ENCODE peak calls at places on chromosomes 7 and 10, in six cellular contexts. One of them, this sample, is unnamed. For H3K4me1, the result is how much of the 10 kb centered on the place peaks cover.

GRCh38 chr7:158804335-158804734 is 25.0 kb downstream of the ESYT2 start:
- DNase-seq in GM23338: no peak
- DNase-seq in upper lobe of left lung: no peak
- DNase-seq in SK-N-SH: no peak
- DNase-seq in breast epithelium: no peak
- DNase-seq in H1: no peak
- DNase-seq in this sample: no peak

GRCh38 chr10:125779403-125780327 is 4.0 kb upstream of the MMP21 start:
- DNase-seq in upper lobe of left lung: no peak
- DNase-seq in SK-N-SH: no peak
- DNase-seq in GM23338: no peak
- DNase-seq in H1: peak
- DNase-seq in breast epithelium: no peak
- DNase-seq in this sample: no peak

GRCh38 chr10:69733791-69734261 is 67.9 kb upstream of the COL13A1 start:
- DNase-seq in H1: no peak
- DNase-seq in upper lobe of left lung: no peak
- DNase-seq in GM23338: no peak
- DNase-seq in SK-N-SH: no peak
- DNase-seq in breast epithelium: no peak
- DNase-seq in this sample: peak

GRCh38 chr7:156680281-156680680 is 39.7 kb downstream of the RNF32 start:
- DNase-seq in upper lobe of left lung: no peak
- DNase-seq in breast epithelium: no peak
- DNase-seq in SK-N-SH: no peak
- DNase-seq in GM23338: no peak
- DNase-seq in H1: no peak
- DNase-seq in this sample: no peak

GRCh38 chr10:59513558-59513957 is 151.2 kb upstream of the FAM13C start:
- DNase-seq in GM23338: no peak
- DNase-seq in SK-N-SH: peak
- DNase-seq in breast epithelium: no peak
- DNase-seq in H1: no peak
- DNase-seq in upper lobe of left lung: no peak
- DNase-seq in this sample: no peak

GRCh38 chr10:103627893-103628292 is 134.4 kb downstream of the NEURL1 start:
- DNase-seq in upper lobe of left lung: no peak
- DNase-seq in H1: no peak
- DNase-seq in GM23338: no peak
- DNase-seq in SK-N-SH: no peak
- DNase-seq in breast epithelium: no peak
- DNase-seq in this sample: no peak

GRCh38 chr10:118488710-118489497 is 106.5 kb downstream of the PRLHR start:
- DNase-seq in GM23338: no peak
- DNase-seq in breast epithelium: no peak
- DNase-seq in H1: no peak
- DNase-seq in upper lobe of left lung: no peak
- DNase-seq in SK-N-SH: no peak
- DNase-seq in this sample: no peak

GRCh38 chr7:22565315-22565811 is 65.4 kb upstream of the STEAP1B start:
- DNase-seq in GM23338: no peak
- DNase-seq in SK-N-SH: no peak
- DNase-seq in H1: no peak
- DNase-seq in upper lobe of left lung: no peak
- DNase-seq in breast epithelium: no peak
- DNase-seq in this sample: no peak

GRCh38 chr7:128168667-128169210 is 72.3 kb upstream of the LEP start:
- DNase-seq in H1: peak
- DNase-seq in upper lobe of left lung: no peak
- DNase-seq in GM23338: peak
- DNase-seq in SK-N-SH: peak
- DNase-seq in breast epithelium: no peak
- DNase-seq in this sample: no peak

GRCh38 chr7:94056796-94057207 is 52.6 kb upstream of the BET1 start:
- DNase-seq in GM23338: peak
- DNase-seq in SK-N-SH: no peak
- DNase-seq in upper lobe of left lung: no peak
- DNase-seq in H1: no peak
- DNase-seq in breast epithelium: no peak
- DNase-seq in this sample: no peak

GRCh38 chr7:40799-41750 is 151.3 kb upstream of the FAM20C start:
- DNase-seq in SK-N-SH: no peak
- DNase-seq in H1: peak
- DNase-seq in breast epithelium: peak
- DNase-seq in GM23338: no peak
- DNase-seq in upper lobe of left lung: no peak
- DNase-seq in this sample: peak

GRCh38 chr10:94677691-94678090 is 5.8 kb upstream of the CYP2C18 start:
- DNase-seq in breast epithelium: no peak
- DNase-seq in SK-N-SH: no peak
- DNase-seq in upper lobe of left lung: no peak
- DNase-seq in H1: no peak
- DNase-seq in GM23338: peak
- DNase-seq in this sample: no peak

GRCh38 chr7:6360841-6361240 is 86.9 kb downstream of the DAGLB start:
- DNase-seq in upper lobe of left lung: no peak
- DNase-seq in breast epithelium: no peak
- DNase-seq in SK-N-SH: no peak
- DNase-seq in H1: no peak
- DNase-seq in GM23338: no peak
- DNase-seq in this sample: no peak

GRCh38 chr7:101862280-101863220 is 45.1 kb downstream of the CUX1 start:
- DNase-seq in breast epithelium: no peak
- DNase-seq in upper lobe of left lung: no peak
- DNase-seq in GM23338: peak
- DNase-seq in SK-N-SH: no peak
- DNase-seq in H1: no peak
- DNase-seq in this sample: peak

GRCh38 chr7:36157506-36158320 is 4.7 kb downstream of the EEPD1 start:
- DNase-seq in breast epithelium: no peak
- DNase-seq in GM23338: no peak
- DNase-seq in upper lobe of left lung: no peak
- DNase-seq in SK-N-SH: no peak
- DNase-seq in H1: no peak
- DNase-seq in this sample: no peak

GRCh38 chr7:36154255-36155212 is 1.5 kb downstream of the EEPD1 start:
- DNase-seq in upper lobe of left lung: peak
- DNase-seq in SK-N-SH: no peak
- DNase-seq in H1: no peak
- DNase-seq in GM23338: peak
- DNase-seq in breast epithelium: no peak
- DNase-seq in this sample: peak

GRCh38 chr7:36153571-36154097 is 580 bp downstream of the EEPD1 start:
- DNase-seq in SK-N-SH: no peak
- DNase-seq in breast epithelium: no peak
- DNase-seq in GM23338: peak
- DNase-seq in upper lobe of left lung: no peak
- DNase-seq in H1: peak
- DNase-seq in this sample: peak

GRCh38 chr7:36158321-36158605 is 5.2 kb downstream of the EEPD1 start:
- DNase-seq in H1: no peak
- DNase-seq in breast epithelium: no peak
- DNase-seq in SK-N-SH: no peak
- DNase-seq in upper lobe of left lung: no peak
- DNase-seq in GM23338: no peak
- DNase-seq in this sample: no peak

DNA sequence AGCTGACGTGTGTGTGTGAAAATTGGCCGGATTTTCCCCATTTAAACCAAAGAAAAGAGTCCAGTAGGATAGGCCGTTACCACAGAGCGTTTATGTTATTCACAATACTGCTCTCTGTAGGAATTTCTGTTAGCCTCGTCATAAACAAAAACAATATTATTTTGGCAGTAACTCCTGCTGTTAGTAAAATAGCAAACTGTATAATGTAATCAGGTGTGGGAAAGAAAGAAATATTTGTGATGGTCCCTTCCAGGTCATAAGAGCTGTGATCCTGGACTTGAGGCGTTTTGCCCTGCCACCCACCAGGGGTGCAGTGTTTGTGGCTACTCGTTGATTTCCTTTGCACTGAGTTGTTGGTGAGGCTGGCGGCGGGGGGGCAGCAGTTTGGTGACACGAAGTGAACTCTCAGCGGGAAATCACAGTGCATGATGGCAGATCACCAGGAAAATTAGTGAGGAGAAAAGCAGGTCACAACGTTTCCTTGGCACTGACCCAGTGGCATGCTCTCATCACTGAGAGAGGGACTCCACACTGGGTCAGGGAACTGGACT is 2.8 kb downstream of the EEPD1 start:
- DNase-seq in H1: no peak
- DNase-seq in SK-N-SH: peak
- DNase-seq in breast epithelium: peak
- DNase-seq in upper lobe of left lung: no peak
- DNase-seq in GM23338: peak
- DNase-seq in this sample: peak
- TF ChIP-seq POLR2AphosphoS5 in H1: no peak
- TF ChIP-seq POLR2AphosphoS5 in SK-N-SH: no peak
- TF ChIP-seq POLR2AphosphoS5 in breast epithelium: no peak
- TF ChIP-seq POLR2AphosphoS5 in upper lobe of left lung: no peak
- TF ChIP-seq POLR2AphosphoS5 in GM23338: no peak
- TF ChIP-seq POLR2AphosphoS5 in this sample: no peak

GRCh38 chr10:133275683-133276092 is 980 bp downstream of the ADAM8 start:
- DNase-seq in SK-N-SH: no peak
- DNase-seq in H1: no peak
- DNase-seq in upper lobe of left lung: peak
- DNase-seq in GM23338: no peak
- DNase-seq in breast epithelium: no peak
- DNase-seq in this sample: no peak

GRCh38 chr10:133276435-133277201 is at the start of gene ADAM8:
- DNase-seq in H1: peak
- DNase-seq in SK-N-SH: peak
- DNase-seq in upper lobe of left lung: peak
- DNase-seq in breast epithelium: no peak
- DNase-seq in GM23338: peak
- DNase-seq in this sample: no peak

GRCh38 chr10:133276100-133276434 is 601 bp downstream of the ADAM8 start:
- DNase-seq in GM23338: no peak
- DNase-seq in SK-N-SH: no peak
- DNase-seq in H1: no peak
- DNase-seq in breast epithelium: no peak
- DNase-seq in upper lobe of left lung: no peak
- DNase-seq in this sample: no peak

GRCh38 chr10:133273534-133274143 is 3.0 kb downstream of the ADAM8 start:
- DNase-seq in breast epithelium: no peak
- DNase-seq in GM23338: no peak
- DNase-seq in SK-N-SH: no peak
- DNase-seq in H1: no peak
- DNase-seq in upper lobe of left lung: peak
- DNase-seq in this sample: no peak

GRCh38 chr10:133274751-133275682 is 1.7 kb downstream of the ADAM8 start:
- DNase-seq in GM23338: no peak
- DNase-seq in H1: no peak
- DNase-seq in SK-N-SH: no peak
- DNase-seq in upper lobe of left lung: peak
- DNase-seq in breast epithelium: no peak
- DNase-seq in this sample: no peak
- H3K4me1 ChIP-seq in GM23338: under half
- H3K4me1 ChIP-seq in H1: under half
- H3K4me1 ChIP-seq in SK-N-SH: under half
- H3K4me1 ChIP-seq in upper lobe of left lung: half or more
- H3K4me1 ChIP-seq in breast epithelium: under half
- H3K4me1 ChIP-seq in this sample: under half

GRCh38 chr7:102913846-102914245 is 1.0 kb downstream of the LRRC17 start:
- DNase-seq in H1: no peak
- DNase-seq in SK-N-SH: no peak
- DNase-seq in GM23338: no peak
- DNase-seq in breast epithelium: no peak
- DNase-seq in upper lobe of left lung: no peak
- DNase-seq in this sample: no peak
- H3K4me3 ChIP-seq in H1: no peak
- H3K4me3 ChIP-seq in SK-N-SH: peak
- H3K4me3 ChIP-seq in GM23338: no peak
- H3K4me3 ChIP-seq in breast epithelium: peak
- H3K4me3 ChIP-seq in upper lobe of left lung: no peak
- H3K4me3 ChIP-seq in this sample: no peak

GRCh38 chr10:110081914-110082313 is 74.1 kb downstream of the ADD3 start:
- DNase-seq in upper lobe of left lung: no peak
- DNase-seq in breast epithelium: no peak
- DNase-seq in H1: no peak
- DNase-seq in SK-N-SH: no peak
- DNase-seq in GM23338: peak
- DNase-seq in this sample: no peak
- TF ChIP-seq POLR2AphosphoS5 in upper lobe of left lung: peak
- TF ChIP-seq POLR2AphosphoS5 in breast epithelium: no peak
- TF ChIP-seq POLR2AphosphoS5 in H1: no peak
- TF ChIP-seq POLR2AphosphoS5 in SK-N-SH: no peak
- TF ChIP-seq POLR2AphosphoS5 in GM23338: no peak
- TF ChIP-seq POLR2AphosphoS5 in this sample: peak

DNA sequence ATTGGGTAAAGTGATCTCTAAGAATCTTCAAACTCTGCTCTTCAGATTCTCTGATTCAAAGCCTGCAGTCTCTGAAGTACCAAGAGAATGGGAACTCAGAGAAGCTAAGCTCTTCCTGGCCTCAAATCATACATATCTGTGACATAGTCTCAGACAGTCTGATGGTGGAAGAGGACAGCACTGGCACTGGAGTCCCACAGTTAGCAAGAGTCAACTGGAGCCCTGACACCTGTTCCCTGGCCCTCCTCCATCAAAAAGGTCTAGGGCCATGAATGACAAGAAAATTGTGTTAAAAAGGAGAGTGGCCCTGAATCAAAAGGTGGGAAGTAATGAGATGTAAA is 37.7 kb downstream of the PRSS2 start:
- DNase-seq in SK-N-SH: no peak
- DNase-seq in breast epithelium: no peak
- DNase-seq in H1: no peak
- DNase-seq in upper lobe of left lung: no peak
- DNase-seq in GM23338: no peak
- DNase-seq in this sample: no peak
- H3K4me1 ChIP-seq in SK-N-SH: under half
- H3K4me1 ChIP-seq in breast epithelium: under half
- H3K4me1 ChIP-seq in H1: under half
- H3K4me1 ChIP-seq in upper lobe of left lung: under half
- H3K4me1 ChIP-seq in GM23338: under half
- H3K4me1 ChIP-seq in this sample: under half

DNA sequence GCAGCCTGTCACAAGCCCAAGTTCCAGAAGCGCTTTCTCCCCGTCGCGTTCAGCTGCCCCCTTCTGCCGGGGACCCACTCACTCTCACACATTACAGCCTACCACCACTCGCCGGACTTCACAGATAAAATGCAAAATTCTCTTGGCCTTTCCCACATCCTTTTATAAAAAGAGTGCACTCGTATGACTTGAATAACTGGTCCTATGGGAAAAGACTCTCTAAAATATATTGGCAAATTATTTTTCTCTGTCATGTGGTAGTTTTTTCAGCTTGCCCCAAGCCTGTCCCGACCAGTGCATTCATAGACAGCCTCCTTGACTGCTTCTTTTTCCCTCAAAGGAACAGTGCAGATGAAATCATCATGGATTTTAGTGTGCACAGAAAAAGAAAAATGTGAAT is 1.3 kb downstream of the INHBA start:
- DNase-seq in SK-N-SH: no peak
- DNase-seq in H1: no peak
- DNase-seq in GM23338: no peak
- DNase-seq in upper lobe of left lung: peak
- DNase-seq in breast epithelium: no peak
- DNase-seq in this sample: no peak
- H3K4me3 ChIP-seq in SK-N-SH: peak
- H3K4me3 ChIP-seq in H1: peak
- H3K4me3 ChIP-seq in GM23338: peak
- H3K4me3 ChIP-seq in upper lobe of left lung: no peak
- H3K4me3 ChIP-seq in breast epithelium: no peak
- H3K4me3 ChIP-seq in this sample: no peak